ENCODE peak calls at places on chromosome 1, in six cellular contexts. K is dorsolateral prefrontal cortex, B is IMR-90, X is neural crest cell, V is uterus, W is H1. D is an unnamed sample.

GRCh38 chr1:3463013-3463385 is 8.5 kb downstream of the ARHGEF16 start:
- DNase-seq in W (no peak), V (no peak), B (no peak), X (no peak), K (no peak), D (no peak)

GRCh38 chr1:10387611-10388386 is 11.1 kb upstream of the PGD start:
- DNase-seq in W (no peak), K (no peak), V (no peak), X (no peak), B (peak; percentile 82), D (no peak)

GRCh38 chr1:92711473-92712165 is 73.3 kb downstream of the EVI5 start:
- DNase-seq in K (no peak), X (no peak), V (no peak), W (no peak), B (no peak), D (no peak)

GRCh38 chr1:224767031-224767430 is 150.9 kb downstream of the CNIH3 start:
- DNase-seq in K (no peak), W (no peak), V (no peak), X (no peak), B (no peak), D (no peak)

GRCh38 chr1:182726941-182727340 is 42.6 kb upstream of the RGS8 start:
- DNase-seq in X (no peak), B (no peak), W (no peak), K (no peak), V (no peak), D (no peak)

GRCh38 chr1:229410370-229410691 is 23.6 kb downstream of the ACTA1 start:
- DNase-seq in X (no peak), V (no peak), B (no peak), K (no peak), W (no peak), D (no peak)

GRCh38 chr1:69982992-69983391 is 222.4 kb downstream of the LRRC40 start:
- DNase-seq in V (no peak), X (no peak), W (no peak), K (no peak), B (peak; percentile 73), D (no peak)

GRCh38 chr1:65425697-65426096 is 5.2 kb downstream of the LEPR start:
- DNase-seq in K (no peak), W (no peak), V (no peak), X (no peak), B (peak; percentile 74), D (no peak)

GRCh38 chr1:226965581-226966440 is 25.7 kb downstream of the COQ8A start:
- DNase-seq in K (peak; percentile 35), W (no peak), B (no peak), V (no peak), X (no peak), D (peak; percentile 67)

GRCh38 chr1:45640293-45640692 is 16.4 kb upstream of the CCDC17 start:
- DNase-seq in X (no peak), K (no peak), W (no peak), V (no peak), B (peak; percentile 36), D (no peak)

GRCh38 chr1:45647248-45648021 is 23.6 kb upstream of the CCDC17 start:
- DNase-seq in W (no peak), K (no peak), V (no peak), B (no peak), X (no peak), D (no peak)

GRCh38 chr1:45644661-45645060 is 20.8 kb upstream of the CCDC17 start:
- DNase-seq in V (no peak), X (no peak), K (no peak), W (no peak), B (no peak), D (no peak)

GRCh38 chr1:45643341-45643740 is 19.5 kb upstream of the CCDC17 start:
- DNase-seq in K (no peak), B (no peak), V (no peak), W (no peak), X (no peak), D (no peak)

DNA sequence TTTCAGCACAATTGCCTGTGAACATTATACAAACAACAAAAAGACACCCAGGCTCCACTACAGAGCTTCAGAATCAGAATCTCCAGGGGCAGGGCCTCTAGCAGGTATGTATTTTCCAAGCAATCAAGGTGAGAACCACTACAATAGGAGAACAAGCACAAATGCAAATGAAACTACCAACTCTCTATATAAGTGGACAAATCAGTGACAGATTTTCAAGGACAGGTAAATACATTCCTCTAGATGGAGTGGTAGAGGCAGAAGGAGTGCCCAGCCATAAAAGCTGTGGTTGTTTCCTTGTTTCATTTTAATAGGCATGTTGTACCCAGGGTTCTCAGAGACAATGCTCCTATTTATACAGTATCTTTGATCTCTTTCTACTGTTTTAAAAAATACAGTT is 20.1 kb upstream of the CCDC17 start:
- DNase-seq in B (no peak), W (no peak), X (no peak), V (no peak), K (no peak), D (no peak)
- TF ChIP-seq CTCF in B (no peak), W (peak; percentile 6), X (no peak), V (no peak), K (no peak), D (no peak)

GRCh38 chr1:16140068-16140596 is 15.7 kb downstream of the EPHA2 start:
- DNase-seq in B (no peak), X (no peak), V (no peak), W (no peak), K (no peak), D (no peak)

GRCh38 chr1:16137890-16138467 is 17.9 kb downstream of the EPHA2 start:
- DNase-seq in W (no peak), K (no peak), V (no peak), B (no peak), X (no peak), D (no peak)

GRCh38 chr1:16141573-16142336 is 14.1 kb downstream of the EPHA2 start:
- DNase-seq in W (no peak), V (peak; percentile 69), K (peak; percentile 54), X (no peak), B (no peak), D (no peak)

GRCh38 chr1:16138772-16139221 is 17.1 kb downstream of the EPHA2 start:
- DNase-seq in B (peak; percentile 32), V (no peak), K (no peak), W (no peak), X (no peak), D (no peak)

DNA sequence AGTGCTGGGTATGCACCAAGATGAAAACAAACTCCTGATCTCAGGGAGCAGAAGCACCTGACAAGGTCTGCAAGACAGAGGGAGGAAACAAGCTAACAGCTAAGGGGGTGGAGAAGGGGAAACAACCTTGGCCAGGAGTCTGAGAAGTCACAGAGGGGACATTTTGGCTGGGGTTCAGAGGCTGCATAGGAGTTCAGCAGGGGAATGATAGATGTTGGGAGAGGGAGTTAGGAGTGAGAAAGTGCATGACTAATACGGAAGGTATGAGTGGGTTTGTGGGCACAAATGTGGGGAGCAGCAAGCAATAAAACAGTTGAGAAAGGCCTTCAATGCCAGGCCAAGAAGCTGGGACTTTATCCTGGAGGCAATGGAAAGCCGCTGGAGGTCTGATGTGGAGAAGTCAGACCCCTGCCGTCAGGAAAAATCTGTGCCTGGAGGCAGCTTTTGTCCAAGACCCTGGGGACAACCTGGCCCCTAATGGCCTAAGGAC is 16.4 kb downstream of the EPHA2 start:
- DNase-seq in X (no peak), K (no peak), B (peak; percentile 85), V (no peak), W (no peak), D (no peak)
- TF ChIP-seq CTCF in X (no peak), K (no peak), B (no peak), V (no peak), W (no peak), D (no peak)

GRCh38 chr1:53339736-53340385 is 12.0 kb upstream of the LRP8 start:
- DNase-seq in B (no peak), V (no peak), K (no peak), X (no peak), W (peak; percentile 35), D (no peak)

GRCh38 chr1:53336146-53336545 is 8.3 kb upstream of the LRP8 start:
- DNase-seq in V (no peak), B (no peak), X (no peak), K (no peak), W (no peak), D (no peak)

GRCh38 chr1:53337499-53337898 is 9.6 kb upstream of the LRP8 start:
- DNase-seq in B (no peak), W (no peak), V (no peak), K (no peak), X (no peak), D (no peak)

GRCh38 chr1:53340660-53341520 is 13.0 kb upstream of the LRP8 start:
- DNase-seq in B (no peak), X (no peak), W (peak; percentile 28), V (no peak), K (no peak), D (no peak)

GRCh38 chr1:53338410-53338809 is 10.5 kb upstream of the LRP8 start:
- DNase-seq in X (no peak), V (no peak), B (no peak), K (no peak), W (no peak), D (no peak)
- TF ChIP-seq CTCF in X (no peak), V (no peak), B (no peak), K (no peak), W (no peak), D (no peak)

DNA sequence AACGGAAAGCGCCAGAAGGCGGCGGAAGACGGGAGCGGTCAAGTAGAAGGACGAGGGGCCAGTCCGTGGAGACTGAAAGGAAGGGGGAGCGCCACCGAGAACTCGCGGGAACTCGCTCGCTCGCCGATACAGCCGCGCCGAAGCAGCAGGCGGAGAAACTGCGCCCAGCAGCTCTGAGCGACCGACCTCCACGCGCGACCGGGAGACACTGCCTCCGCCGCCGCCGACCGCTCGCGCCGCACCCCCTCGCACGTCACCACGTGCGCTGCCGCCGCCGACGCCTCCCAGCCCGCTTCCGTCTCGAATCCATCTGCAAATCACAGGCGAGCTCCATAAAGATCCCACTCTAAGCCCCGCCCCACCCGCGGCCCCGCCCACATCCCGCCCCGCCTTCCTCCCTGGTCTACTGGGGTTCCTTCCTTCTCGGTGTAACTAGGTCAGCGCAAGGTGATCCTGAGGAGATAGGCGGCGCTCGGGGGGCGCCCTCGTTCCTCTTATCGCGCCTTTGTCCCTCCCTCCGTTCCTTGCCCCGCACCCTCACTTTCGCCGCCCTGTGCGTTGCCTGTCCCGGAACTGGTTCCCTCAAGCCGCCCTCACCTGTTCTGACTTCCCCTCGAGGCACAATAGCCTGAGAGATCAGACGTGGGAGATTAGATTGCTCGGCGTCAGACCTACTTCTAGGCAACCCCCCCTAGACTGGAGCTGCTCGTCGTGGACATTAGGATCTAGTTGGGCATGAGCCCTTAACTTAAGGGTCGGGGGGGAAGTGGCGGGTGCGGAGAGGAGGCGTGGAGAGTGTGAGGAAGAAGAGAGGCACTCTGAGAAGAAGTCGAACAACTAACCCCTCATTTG is at the start of gene IVNS1ABP:
- DNase-seq in K (peak; percentile 93), B (peak; percentile 87), X (peak; percentile 79), W (peak; percentile 88), V (peak; percentile 93), D (peak; percentile 93)
- TF ChIP-seq CTCF in K (no peak), B (no peak), X (peak; percentile 32), W (peak; percentile 64), V (no peak), D (peak; percentile 6)

DNA sequence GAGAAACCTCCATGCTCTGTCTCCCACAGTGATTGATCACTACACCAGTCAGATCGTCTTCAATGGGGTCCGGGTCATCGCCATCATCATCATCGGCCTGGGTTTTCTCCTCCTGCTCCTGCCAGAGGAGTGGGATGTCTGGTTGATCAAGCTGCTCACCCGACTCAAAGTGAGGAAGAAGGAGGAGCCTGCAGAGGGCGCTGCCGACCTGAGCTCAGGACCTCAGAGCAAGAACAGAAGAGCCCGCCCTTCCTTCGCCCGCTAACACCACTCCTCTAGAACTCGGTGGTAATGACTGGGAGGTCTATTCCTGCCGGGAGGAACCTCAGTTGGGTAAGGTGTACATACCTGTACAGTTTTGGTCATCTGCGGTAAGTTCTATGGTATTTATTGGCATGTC is 50.3 kb upstream of the COA6 start:
- DNase-seq in V (no peak), W (peak; percentile 89), X (peak; percentile 10), B (peak; percentile 17), K (no peak), D (no peak)
- TF ChIP-seq CTCF in V (no peak), W (peak; percentile 92), X (peak; percentile 33), B (peak; percentile 28), K (no peak), D (no peak)